ENCODE peak calls at places on chromosomes 16 and 17, in eight cellular contexts. F is AG10803, Q is fibroblast of mammary gland, K is choroid plexus epithelial cell, E is HFFc6, Z is neural progenitor cell, J is psoas muscle, P is retinal pigment epithelial cell. H is an unnamed sample.

GRCh38 chr16:1082952-1083675 is 10.6 kb downstream of the SSTR5 start:
- DNase-seq in K (no peak), E (no peak), J (no peak), Z (no peak), F (no peak), Q (no peak), P (no peak), H (no peak)

GRCh38 chr17:69462882-69463281 is 48.4 kb downstream of the MAP2K6 start:
- DNase-seq in F (no peak), J (no peak), K (no peak), Q (no peak), E (no peak), Z (no peak), P (no peak), H (no peak)

GRCh38 chr17:3814361-3814760 is 13.4 kb upstream of the ITGAE start:
- DNase-seq in Z (no peak), E (no peak), K (no peak), Q (no peak), P (no peak), F (no peak), J (no peak), H (no peak)

GRCh38 chr17:42853004-42853403 is 2.0 kb downstream of the AOC3 start:
- DNase-seq in Q (no peak), Z (no peak), K (no peak), J (no peak), P (no peak), E (no peak), F (no peak), H (no peak)

GRCh38 chr17:42697108-42697811 is 14.9 kb downstream of the CNTNAP1 start:
- DNase-seq in Z (no peak), E (no peak), J (peak), F (no peak), P (no peak), K (no peak), Q (no peak), H (no peak)

GRCh38 chr17:56707312-56708219 is 114.1 kb downstream of the NOG start:
- DNase-seq in Q (no peak), P (no peak), K (peak), F (peak), Z (peak), J (no peak), E (no peak), H (no peak)

GRCh38 chr17:28523876-28524275 is 17.7 kb downstream of the FOXN1 start:
- DNase-seq in Z (no peak), Q (no peak), P (no peak), J (no peak), K (no peak), F (no peak), E (no peak), H (no peak)

GRCh38 chr17:56045907-56046306 is 107.4 kb upstream of the ANKFN1 start:
- DNase-seq in Q (no peak), E (no peak), F (no peak), Z (no peak), K (no peak), J (no peak), P (no peak), H (no peak)

GRCh38 chr17:51585514-51586104 is 325.3 kb downstream of the UTP18 start:
- DNase-seq in E (no peak), F (no peak), P (no peak), K (no peak), Q (no peak), J (no peak), Z (peak), H (peak)
- TF ChIP-seq CTCF in E (peak), F (no peak), P (no peak), K (no peak), Q (no peak), J (peak), Z (peak), H (peak)

DNA sequence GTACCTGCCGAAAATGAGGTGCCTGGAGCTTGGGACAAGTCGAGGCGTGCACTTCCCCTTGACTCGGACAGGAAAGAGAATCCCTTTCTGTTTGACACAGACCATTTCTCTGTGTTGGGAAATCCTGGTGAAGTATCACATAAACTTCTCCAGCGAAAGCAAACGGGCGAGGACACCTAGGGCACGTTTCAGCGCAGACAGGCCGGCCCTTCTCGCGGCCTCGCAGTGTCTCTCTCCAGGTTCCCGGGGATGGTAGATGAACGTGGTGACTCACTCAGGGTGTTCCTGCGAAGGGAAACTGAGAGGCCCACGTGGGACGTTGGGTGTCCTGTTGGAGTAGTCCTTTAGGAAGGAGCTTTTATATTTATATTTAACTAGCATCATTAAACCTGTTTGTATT is 36.3 kb upstream of the ZNF750 start:
- DNase-seq in K (peak), P (no peak), Z (no peak), Q (peak), E (no peak), J (peak), F (peak), H (no peak)
- TF ChIP-seq CTCF in K (no peak), P (no peak), Z (no peak), Q (no peak), E (no peak), J (no peak), F (no peak), H (no peak)

DNA sequence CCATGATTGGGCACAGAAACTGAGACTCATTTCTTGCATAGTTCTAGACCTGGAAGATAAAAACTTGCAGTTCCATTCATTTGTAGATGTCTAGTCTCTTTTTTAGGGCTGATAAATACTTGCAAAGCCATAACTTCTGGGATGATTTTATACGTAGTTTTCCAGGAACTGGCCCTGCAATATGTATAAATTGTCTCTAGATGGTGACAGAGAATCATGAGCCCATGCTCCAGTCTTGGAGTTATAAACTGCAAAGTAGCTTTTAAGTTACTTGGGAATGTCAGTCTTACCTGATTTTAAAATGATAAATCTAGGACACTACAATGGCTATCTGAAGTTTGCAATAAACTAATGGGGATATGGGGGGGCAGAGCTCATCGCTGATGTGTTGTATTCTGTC is 3.0 kb upstream of the ADAMTS18 start:
- DNase-seq in F (peak), K (peak), J (no peak), E (no peak), P (peak), Z (peak), Q (peak), H (no peak)
- TF ChIP-seq CTCF in F (peak), K (peak), J (peak), E (no peak), P (peak), Z (peak), Q (peak), H (peak)

DNA sequence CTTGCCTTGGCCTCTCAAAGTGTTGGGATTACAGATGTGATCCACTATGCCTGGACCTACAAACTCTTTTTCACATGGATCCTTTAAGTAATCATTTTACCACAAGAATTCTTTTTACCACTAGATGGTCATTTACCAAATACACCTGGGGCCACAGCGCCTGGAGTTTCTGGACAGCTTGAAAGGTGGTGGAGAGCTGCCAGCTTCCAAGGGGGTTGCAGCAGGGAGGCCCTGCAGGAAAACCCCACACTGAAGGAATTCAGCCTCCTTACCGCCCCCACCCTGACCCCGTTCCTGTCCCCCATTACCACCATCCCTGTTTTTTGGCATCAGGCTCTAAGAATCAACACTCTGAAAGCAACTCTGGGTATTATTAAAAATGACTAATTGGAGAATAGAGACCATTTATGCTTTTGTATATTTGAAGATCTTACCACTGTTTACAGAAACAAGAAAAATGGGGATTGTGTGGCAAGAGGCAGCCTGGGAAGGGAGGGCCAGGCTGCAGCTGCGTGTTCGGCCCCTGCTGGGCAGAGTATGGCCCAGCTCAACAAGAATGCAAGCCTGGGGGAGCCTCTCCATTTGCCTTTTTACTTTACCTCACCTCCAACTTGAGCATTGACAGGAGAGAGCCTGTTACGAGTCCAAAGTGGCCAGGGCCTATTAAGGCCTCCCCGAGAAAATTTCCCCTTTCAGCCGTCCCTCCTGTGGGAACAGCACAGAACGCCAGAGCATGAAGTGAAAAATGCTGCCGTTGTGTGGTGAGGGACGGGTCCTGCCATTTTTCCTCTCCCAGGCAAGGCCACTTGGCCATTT is 209.9 kb downstream of the ZFHX3 start:
- DNase-seq in K (peak), J (no peak), Q (no peak), P (no peak), F (no peak), Z (peak), E (no peak), H (no peak)
- TF ChIP-seq CTCF in K (no peak), J (no peak), Q (no peak), P (peak), F (no peak), Z (no peak), E (no peak), H (no peak)